ENCODE peak calls at places on chromosomes 16 and 17, in seven cellular contexts. R, U, W, Q, S, N and M are unnamed samples.

GRCh38 chr16:2769675-2770056 is 7.4 kb downstream of the ELOB start:
- DNase-seq in R (no peak), U (peak; percentile 74), W (no peak), Q (no peak), S (peak; percentile 88), N (no peak), M (no peak)

GRCh38 chr17:68296217-68297140 is 5.2 kb downstream of the ARSG start:
- DNase-seq in R (peak; percentile 95), U (no peak), W (no peak), Q (no peak), S (no peak), N (no peak), M (no peak)

GRCh38 chr16:11748404-11749254 is 6.0 kb upstream of the TXNDC11 start:
- DNase-seq in R (no peak), U (no peak), W (no peak), Q (no peak), S (no peak), N (no peak), M (no peak)

GRCh38 chr17:48002208-48002919 is 31.5 kb downstream of the CDK5RAP3 start:
- DNase-seq in R (no peak), U (peak; percentile 80), W (peak; percentile 15), Q (peak; percentile 87), S (no peak), N (no peak), M (peak; percentile 43)

GRCh38 chr17:57442914-57443571 is 186.7 kb downstream of the MSI2 start:
- DNase-seq in R (peak; percentile 45), U (peak; percentile 70), W (no peak), Q (no peak), S (no peak), N (peak; percentile 87), M (no peak)

GRCh38 chr17:17055286-17056166 is 13.3 kb downstream of the MPRIP start:
- DNase-seq in R (no peak), U (peak; percentile 35), W (peak; percentile 50), Q (no peak), S (peak; percentile 74), N (peak; percentile 57), M (no peak)

GRCh38 chr16:85568519-85568918 is 44.6 kb upstream of the GSE1 start:
- DNase-seq in R (no peak), U (no peak), W (no peak), Q (no peak), S (no peak), N (no peak), M (no peak)

GRCh38 chr17:56594528-56595418 is 1.3 kb downstream of the NOG start:
- DNase-seq in R (no peak), U (peak; percentile 58), W (peak; percentile 44), Q (peak; percentile 10), S (no peak), N (no peak), M (peak; percentile 11)

GRCh38 chr16:58249780-58250478 is 44.9 kb downstream of the PRSS54 start:
- DNase-seq in R (peak; percentile 74), U (peak; percentile 86), W (peak; percentile 92), Q (peak; percentile 62), S (peak; percentile 85), N (peak; percentile 88), M (peak; percentile 87)

GRCh38 chr17:73205326-73205980 is 12.6 kb downstream of the COG1 start:
- DNase-seq in R (peak; percentile 35), U (no peak), W (no peak), Q (no peak), S (no peak), N (no peak), M (no peak)

GRCh38 chr17:57442401-57442823 is 186.1 kb downstream of the MSI2 start:
- DNase-seq in R (no peak), U (no peak), W (no peak), Q (peak; percentile 91), S (no peak), N (no peak), M (no peak)

GRCh38 chr17:80795737-80796136 is 195.9 kb upstream of the CHMP6 start:
- DNase-seq in R (no peak), U (no peak), W (no peak), Q (no peak), S (peak; percentile 74), N (peak; percentile 95), M (peak; percentile 66)

GRCh38 chr16:4393243-4393606 is 21.6 kb downstream of the VASN start:
- DNase-seq in R (no peak), U (peak; percentile 81), W (peak; percentile 92), Q (no peak), S (no peak), N (no peak), M (no peak)

GRCh38 chr17:13140750-13141149 is 122.9 kb upstream of the ELAC2 start:
- DNase-seq in R (no peak), U (no peak), W (no peak), Q (peak; percentile 24), S (no peak), N (no peak), M (no peak)

GRCh38 chr16:29984137-29984763 is 10.6 kb downstream of the TAOK2 start:
- DNase-seq in R (no peak), U (no peak), W (no peak), Q (no peak), S (no peak), N (no peak), M (no peak)

GRCh38 chr16:10601444-10602401 is 21.3 kb upstream of the EMP2 start:
- DNase-seq in R (peak; percentile 67), U (no peak), W (no peak), Q (no peak), S (no peak), N (no peak), M (no peak)

GRCh38 chr17:33864758-33865229 is 390.3 kb upstream of the CCL2 start:
- DNase-seq in R (no peak), U (no peak), W (no peak), Q (no peak), S (no peak), N (no peak), M (peak; percentile 75)

GRCh38 chr17:48155889-48156670 is 48.5 kb downstream of the SNX11 start:
- DNase-seq in R (no peak), U (no peak), W (no peak), Q (no peak), S (no peak), N (no peak), M (no peak)

GRCh38 chr16:19167710-19168172 is 299 bp upstream of the SYT17 start:
- DNase-seq in R (peak; percentile 71), U (peak; percentile 39), W (peak; percentile 90), Q (peak; percentile 48), S (no peak), N (peak; percentile 77), M (peak; percentile 73)

GRCh38 chr17:51120357-51120738 is 320 bp downstream of the SPAG9 start:
- DNase-seq in R (peak; percentile 38), U (no peak), W (no peak), Q (peak; percentile 14), S (peak; percentile 83), N (peak; percentile 81), M (no peak)

GRCh38 chr17:4219241-4219640 is 44.5 kb downstream of the ANKFY1 start:
- DNase-seq in R (no peak), U (peak; percentile 60), W (no peak), Q (no peak), S (no peak), N (no peak), M (no peak)

GRCh38 chr17:59830846-59831486 is 61.8 kb downstream of the TUBD1 start:
- DNase-seq in R (no peak), U (no peak), W (no peak), Q (no peak), S (no peak), N (peak; percentile 39), M (no peak)

GRCh38 chr17:29613371-29613837 is 9.3 kb downstream of the CORO6 start:
- DNase-seq in R (peak; percentile 86), U (no peak), W (no peak), Q (peak; percentile 59), S (peak; percentile 96), N (peak; percentile 98), M (no peak)
- H3K4me1 ChIP-seq in R (peaks cover 5% of the 10 kb centered on the region), U (peaks cover 28% of the 10 kb centered on the region), W (no peaks in the 10 kb centered on the region), Q (no peaks in the 10 kb centered on the region), S (peaks cover 55% of the 10 kb centered on the region), N (peaks cover 26% of the 10 kb centered on the region), M (no peaks in the 10 kb centered on the region)

GRCh38 chr17:78172284-78173024 is 4.1 kb downstream of the SYNGR2 start:
- DNase-seq in R (no peak), U (no peak), W (peak; percentile 53), Q (peak; percentile 49), S (no peak), N (no peak), M (no peak)
- H3K4me1 ChIP-seq in R (peaks cover 18% of the 10 kb centered on the region), U (peaks cover 5% of the 10 kb centered on the region), W (peaks cover 10% of the 10 kb centered on the region), Q (peaks cover 13% of the 10 kb centered on the region), S (peaks cover 87% of the 10 kb centered on the region), N (peaks cover 28% of the 10 kb centered on the region), M (peaks cover 7% of the 10 kb centered on the region)

GRCh38 chr16:50765246-50765645 is 23.4 kb downstream of the CYLD start:
- DNase-seq in R (no peak), U (no peak), W (no peak), Q (no peak), S (no peak), N (no peak), M (no peak)

GRCh38 chr16:50761276-50761675 is 19.4 kb downstream of the CYLD start:
- DNase-seq in R (no peak), U (no peak), W (no peak), Q (no peak), S (no peak), N (no peak), M (no peak)

GRCh38 chr16:50765866-50766265 is 24.0 kb downstream of the CYLD start:
- DNase-seq in R (no peak), U (no peak), W (no peak), Q (no peak), S (no peak), N (no peak), M (no peak)

GRCh38 chr16:50762241-50762640 is 20.4 kb downstream of the CYLD start:
- DNase-seq in R (no peak), U (no peak), W (no peak), Q (peak; percentile 36), S (no peak), N (no peak), M (no peak)

GRCh38 chr16:50763211-50763610 is 21.3 kb downstream of the CYLD start:
- DNase-seq in R (no peak), U (peak; percentile 83), W (no peak), Q (peak; percentile 37), S (no peak), N (no peak), M (no peak)
- H3K4me1 ChIP-seq in R (no peaks in the 10 kb centered on the region), U (peaks cover 3% of the 10 kb centered on the region), W (no peaks in the 10 kb centered on the region), Q (no peaks in the 10 kb centered on the region), S (peaks cover 6% of the 10 kb centered on the region), N (no peaks in the 10 kb centered on the region), M (no peaks in the 10 kb centered on the region)

GRCh38 chr16:15652293-15653001 is 2.4 kb downstream of the NDE1 start:
- DNase-seq in R (no peak), U (no peak), W (no peak), Q (no peak), S (no peak), N (peak; percentile 45), M (no peak)

GRCh38 chr16:15658149-15658548 is 8.1 kb downstream of the NDE1 start:
- DNase-seq in R (no peak), U (no peak), W (no peak), Q (no peak), S (no peak), N (no peak), M (no peak)

GRCh38 chr16:15650698-15651161 is 685 bp downstream of the NDE1 start:
- DNase-seq in R (no peak), U (peak; percentile 30), W (peak; percentile 19), Q (peak; percentile 13), S (no peak), N (peak; percentile 52), M (no peak)

GRCh38 chr16:15653227-15653626 is 3.2 kb downstream of the NDE1 start:
- DNase-seq in R (peak; percentile 44), U (peak; percentile 80), W (no peak), Q (peak; percentile 97), S (no peak), N (no peak), M (no peak)

GRCh38 chr16:15654591-15654990 is 4.5 kb downstream of the NDE1 start:
- DNase-seq in R (no peak), U (no peak), W (no peak), Q (no peak), S (no peak), N (no peak), M (no peak)
- H3K4me1 ChIP-seq in R (no peaks in the 10 kb centered on the region), U (peaks cover 25% of the 10 kb centered on the region), W (peaks cover 8% of the 10 kb centered on the region), Q (peaks cover 5% of the 10 kb centered on the region), S (peaks cover 38% of the 10 kb centered on the region), N (no peaks in the 10 kb centered on the region), M (no peaks in the 10 kb centered on the region)